ENCODE peak calls at places on chromosome X, in ten cellular contexts. X is HFF-Myc, Q is epithelial cell of esophagus, R is A549, Y is dorsolateral prefrontal cortex, E is tibial nerve, J is endothelial cell of umbilical vein, D is right lobe of liver, U is brain microvascular endothelial cell, W is H9. T is an unnamed sample.

GRCh38 chrX:150146271-150146888 is 208.1 kb upstream of the EOLA2 start:
- DNase-seq in X (no peak), Y (no peak), J (no peak), U (no peak), Q (peak), D (no peak), E (no peak), W (no peak), R (no peak), T (no peak)

GRCh38 chrX:17459596-17459995 is 84.6 kb downstream of the NHS start:
- DNase-seq in Y (no peak), E (no peak), Q (peak), X (no peak), J (no peak), R (no peak), D (no peak), U (peak), W (no peak), T (no peak)

GRCh38 chrX:39814391-39814790 is 283.4 kb downstream of the BCOR start:
- DNase-seq in E (peak), Y (no peak), W (no peak), J (peak), R (no peak), Q (no peak), D (no peak), X (no peak), U (no peak), T (no peak)

GRCh38 chrX:121975666-121976065 is 928.3 kb downstream of the GLUD2 start:
- DNase-seq in D (no peak), X (no peak), Y (no peak), J (no peak), W (no peak), Q (peak), R (no peak), U (no peak), E (no peak), T (no peak)

GRCh38 chrX:17655232-17656034 is 81.9 kb upstream of the SCML1 start:
- DNase-seq in W (peak), U (no peak), Y (peak), Q (peak), J (peak), E (no peak), D (no peak), R (no peak), X (no peak), T (no peak)

GRCh38 chrX:32894679-32895078 is 316.7 kb downstream of the DMD start:
- DNase-seq in Y (no peak), W (no peak), D (no peak), U (no peak), X (no peak), Q (no peak), E (no peak), J (no peak), R (no peak), T (no peak)

GRCh38 chrX:46811101-46811500 is 25.7 kb upstream of the RP2 start:
- DNase-seq in X (no peak), R (no peak), Y (no peak), D (no peak), Q (no peak), W (no peak), E (no peak), U (no peak), J (peak), T (no peak)

GRCh38 chrX:51395807-51396728 is 63.4 kb downstream of the NUDT10 start:
- DNase-seq in J (no peak), Y (no peak), U (no peak), R (no peak), Q (peak), E (no peak), X (no peak), W (peak), D (no peak), T (no peak)

GRCh38 chrX:69314436-69315348 is 149.4 kb upstream of the PJA1 start:
- DNase-seq in D (no peak), W (no peak), E (no peak), J (no peak), X (no peak), Q (no peak), U (no peak), Y (no peak), R (no peak), T (no peak)

GRCh38 chrX:124433186-124433585 is 86.8 kb downstream of the SH2D1A start:
- DNase-seq in U (no peak), D (no peak), W (no peak), Y (no peak), Q (peak), J (no peak), E (no peak), R (no peak), X (no peak), T (no peak)

GRCh38 chrX:1416327-1416784 is 24.4 kb upstream of the SLC25A6 start:
- DNase-seq in Q (no peak), U (no peak), E (no peak), W (no peak), D (no peak), J (no peak), R (no peak), X (no peak), Y (no peak), T (no peak)

GRCh38 chrX:134634691-134635090 is 23.6 kb downstream of the PLAC1 start:
- DNase-seq in U (no peak), R (no peak), Q (peak), E (no peak), Y (no peak), D (no peak), X (peak), J (no peak), W (no peak), T (no peak)

GRCh38 chrX:150982235-150982785 is 825 bp upstream of the HMGB3 start:
- DNase-seq in R (no peak), D (no peak), W (no peak), Y (no peak), E (no peak), X (no peak), Q (no peak), U (no peak), J (no peak), T (no peak)

GRCh38 chrX:51955200-51955599 is 61.8 kb downstream of the MAGED1 start:
- DNase-seq in J (no peak), Y (no peak), W (no peak), D (no peak), E (no peak), Q (peak), U (no peak), R (no peak), X (no peak), T (no peak)

GRCh38 chrX:119948381-119948780 is 4.8 kb upstream of the NKAP start:
- DNase-seq in W (no peak), Y (no peak), R (no peak), Q (peak), D (no peak), X (no peak), U (no peak), E (no peak), J (no peak), T (no peak)

GRCh38 chrX:10110984-10111363 is 45.8 kb upstream of the CLCN4 start:
- DNase-seq in U (no peak), E (no peak), Q (no peak), X (no peak), W (no peak), J (peak), Y (no peak), R (no peak), D (no peak), T (no peak)

GRCh38 chrX:10221651-10222050 is 64.9 kb downstream of the CLCN4 start:
- DNase-seq in W (no peak), R (no peak), E (no peak), Q (no peak), X (no peak), U (no peak), J (no peak), Y (no peak), D (no peak), T (no peak)

GRCh38 chrX:103503163-103503852 is 16.0 kb downstream of the RAB40A start:
- DNase-seq in U (peak), D (no peak), X (peak), E (no peak), J (no peak), Y (no peak), Q (peak), R (no peak), W (no peak), T (no peak)

GRCh38 chrX:27679281-27679680 is 89.1 kb downstream of the DCAF8L2 start:
- DNase-seq in D (no peak), U (peak), Y (no peak), W (no peak), Q (peak), X (no peak), E (no peak), J (peak), R (no peak), T (no peak)

GRCh38 chrX:3788494-3789233 is 75.2 kb upstream of the PRKX start:
- DNase-seq in X (no peak), D (no peak), J (no peak), W (peak), Q (no peak), R (no peak), Y (no peak), U (no peak), E (no peak), T (no peak)
- TF ChIP-seq CTCF in X (no peak), D (no peak), J (no peak), W (peak), Q (no peak), R (no peak), Y (no peak), U (peak), E (no peak), T (no peak)

DNA sequence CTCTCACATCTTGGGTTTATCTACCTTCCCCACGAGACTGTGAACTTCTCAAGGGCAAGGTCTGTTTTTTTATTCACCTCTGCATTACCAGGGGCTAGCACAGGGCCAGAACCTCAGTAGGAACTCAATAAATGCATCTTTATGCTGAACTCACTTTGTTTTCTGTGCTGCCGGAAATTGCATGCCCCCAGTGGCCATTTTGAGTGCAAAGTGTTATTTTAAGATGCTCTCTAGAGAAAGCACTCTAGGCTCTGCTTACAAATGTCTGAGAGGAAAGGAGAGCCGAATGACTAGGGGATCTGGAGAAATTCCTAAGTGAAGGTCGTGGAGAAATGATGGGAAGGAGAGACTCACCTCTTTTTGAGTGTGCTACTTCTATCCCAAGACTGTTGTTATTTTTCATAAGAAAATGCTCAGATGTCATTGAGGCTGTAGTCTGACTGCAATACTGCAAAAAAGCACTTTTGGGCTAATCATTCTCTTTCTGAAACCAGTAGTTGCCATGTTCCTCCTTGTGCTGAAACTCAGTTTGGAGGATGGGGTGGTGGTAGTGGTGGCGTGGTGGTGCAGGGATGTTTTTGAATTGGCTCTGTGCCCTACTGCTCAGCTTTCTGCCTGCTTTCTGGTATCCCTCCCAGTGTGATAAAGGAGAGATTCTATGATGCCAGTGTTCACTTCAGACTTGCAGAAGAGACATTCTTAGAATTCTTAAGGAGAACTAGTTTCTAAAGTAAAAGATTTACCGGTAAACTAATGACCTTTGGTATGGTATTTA is 41.3 kb downstream of the DOCK11 start:
- DNase-seq in Y (no peak), Q (no peak), J (peak), D (no peak), E (no peak), X (no peak), U (peak), R (peak), W (no peak), T (no peak)
- TF ChIP-seq CTCF in Y (peak), Q (no peak), J (peak), D (peak), E (no peak), X (peak), U (peak), R (peak), W (peak), T (peak)

DNA sequence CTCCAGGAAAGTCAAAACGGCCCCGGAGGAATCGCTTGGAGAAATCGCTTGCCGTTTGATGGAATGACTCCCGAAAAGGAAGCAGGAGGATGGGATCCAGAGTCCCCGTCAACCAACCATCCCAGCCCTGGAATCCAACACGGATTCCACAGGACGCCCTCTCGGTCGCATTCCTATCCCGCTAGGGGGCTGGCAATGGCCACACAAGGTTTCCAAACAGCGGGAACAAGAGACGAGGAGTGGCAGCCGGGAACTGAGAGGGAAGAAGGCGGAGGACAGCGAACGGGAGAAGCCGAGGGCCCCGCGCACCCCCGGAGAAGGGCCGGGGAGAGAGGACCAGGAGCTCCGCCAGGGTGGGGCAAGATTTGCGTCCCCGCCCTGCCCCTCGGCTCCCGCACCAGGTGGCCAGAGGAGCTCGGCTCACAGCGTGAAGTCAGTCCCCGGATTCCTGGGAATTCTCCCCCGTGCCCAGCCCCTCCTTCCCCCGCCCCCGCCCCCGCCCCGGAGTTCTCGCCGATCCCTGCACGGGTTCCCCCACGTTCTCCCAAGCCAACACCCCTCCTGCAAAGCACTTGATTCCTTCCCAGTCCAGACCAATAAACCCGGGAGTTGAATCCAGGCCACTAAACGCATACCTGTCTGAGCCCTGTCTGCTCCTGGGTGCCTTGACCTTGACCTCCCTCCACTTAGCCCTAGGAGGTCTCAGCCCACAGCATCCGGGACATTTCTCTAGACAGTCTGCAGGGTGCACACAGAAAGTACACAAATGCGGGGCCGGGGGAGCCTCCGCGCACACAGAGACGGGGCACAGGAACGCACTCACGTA is 1.4 kb downstream of the PDZD4 start:
- DNase-seq in R (no peak), W (peak), Q (no peak), D (no peak), Y (no peak), E (no peak), X (no peak), U (no peak), J (no peak), T (no peak)
- TF ChIP-seq CTCF in R (no peak), W (no peak), Q (no peak), D (no peak), Y (no peak), E (no peak), X (no peak), U (peak), J (no peak), T (no peak)

DNA sequence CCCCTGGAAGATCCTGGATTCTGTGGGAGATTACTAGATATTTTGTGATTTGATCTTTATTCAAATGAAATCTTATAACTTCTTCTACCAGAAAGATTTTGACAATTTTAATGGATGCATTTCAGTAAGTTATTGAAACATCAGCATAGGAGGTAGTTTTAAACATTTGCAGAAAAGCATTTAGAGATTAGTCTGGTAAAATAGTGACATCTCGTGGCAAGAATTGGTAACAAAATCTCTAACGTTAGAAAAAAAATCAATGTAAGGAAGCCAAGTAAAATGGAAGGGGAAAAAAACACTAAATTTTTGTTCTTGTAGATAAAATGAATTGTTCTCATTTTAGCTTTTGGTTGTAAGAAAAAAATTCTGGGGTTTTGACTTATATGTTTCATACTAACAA is 73.3 kb downstream of the TASL start:
- DNase-seq in Y (no peak), U (no peak), R (no peak), X (no peak), W (no peak), Q (peak), D (no peak), J (peak), E (no peak), T (no peak)
- TF ChIP-seq CTCF in Y (peak), U (no peak), R (peak), X (no peak), W (peak), Q (no peak), D (peak), J (peak), E (peak), T (peak)

GRCh38 chrX:57451426-57452020 is 140.3 kb upstream of the ZXDB start:
- DNase-seq in W (no peak), X (no peak), D (no peak), Q (no peak), R (no peak), J (peak), U (no peak), E (no peak), Y (no peak), T (no peak)

GRCh38 chrX:57453901-57454300 is 137.9 kb upstream of the ZXDB start:
- DNase-seq in Y (no peak), D (no peak), U (no peak), X (no peak), Q (peak), E (no peak), R (no peak), W (peak), J (peak), T (no peak)
- TF ChIP-seq CTCF in Y (peak), D (peak), U (peak), X (peak), Q (peak), E (no peak), R (no peak), W (peak), J (peak), T (peak)

T was measured in left ventricle myocardium inferior.